ENCODE peak calls at places on chromosomes 5 and 9, in five cellular contexts. One of them, this sample, is unnamed. For H3K36me3 and H3K4me1, the result is how much of the 10 kb centered on the place peaks cover.

GRCh38 chr9:112174223-112174964 is 703 bp downstream of the SUSD1 start:
- DNase-seq in mucosa of descending colon: peak
- DNase-seq in fibroblast of lung: peak
- DNase-seq in HCT116: no peak
- DNase-seq in spleen: peak
- DNase-seq in this sample: peak

GRCh38 chr5:115415143-115415491 is 118.7 kb upstream of the CCDC112 start:
- DNase-seq in HCT116: peak
- DNase-seq in spleen: no peak
- DNase-seq in mucosa of descending colon: peak
- DNase-seq in fibroblast of lung: peak
- DNase-seq in this sample: peak

GRCh38 chr9:107749787-107750444 is 260.3 kb upstream of the KLF4 start:
- DNase-seq in HCT116: peak
- DNase-seq in spleen: peak
- DNase-seq in mucosa of descending colon: peak
- DNase-seq in fibroblast of lung: peak
- DNase-seq in this sample: peak

GRCh38 chr5:15320896-15321295 is 179.1 kb upstream of the FBXL7 start:
- DNase-seq in fibroblast of lung: no peak
- DNase-seq in spleen: no peak
- DNase-seq in mucosa of descending colon: no peak
- DNase-seq in HCT116: no peak
- DNase-seq in this sample: no peak

GRCh38 chr9:28853487-28853886 is 1280.2 kb upstream of the C9orf72 start:
- DNase-seq in HCT116: no peak
- DNase-seq in fibroblast of lung: no peak
- DNase-seq in mucosa of descending colon: no peak
- DNase-seq in spleen: no peak
- DNase-seq in this sample: no peak

GRCh38 chr5:90015584-90016018 is 394.0 kb downstream of the CETN3 start:
- DNase-seq in HCT116: no peak
- DNase-seq in spleen: no peak
- DNase-seq in fibroblast of lung: peak
- DNase-seq in mucosa of descending colon: no peak
- DNase-seq in this sample: no peak

GRCh38 chr9:29322240-29322639 is 1749.0 kb upstream of the C9orf72 start:
- DNase-seq in mucosa of descending colon: no peak
- DNase-seq in fibroblast of lung: no peak
- DNase-seq in HCT116: no peak
- DNase-seq in spleen: no peak
- DNase-seq in this sample: no peak

GRCh38 chr9:20640331-20641187 is 18.3 kb upstream of the MLLT3 start:
- DNase-seq in spleen: peak
- DNase-seq in fibroblast of lung: no peak
- DNase-seq in mucosa of descending colon: peak
- DNase-seq in HCT116: no peak
- DNase-seq in this sample: no peak

GRCh38 chr5:41598011-41598410 is 87.6 kb upstream of the PLCXD3 start:
- DNase-seq in HCT116: no peak
- DNase-seq in mucosa of descending colon: no peak
- DNase-seq in spleen: no peak
- DNase-seq in fibroblast of lung: no peak
- DNase-seq in this sample: no peak

GRCh38 chr5:322281-322941 is 897 bp downstream of the AHRR start:
- DNase-seq in fibroblast of lung: peak
- DNase-seq in spleen: no peak
- DNase-seq in HCT116: no peak
- DNase-seq in mucosa of descending colon: peak
- DNase-seq in this sample: peak

DNA sequence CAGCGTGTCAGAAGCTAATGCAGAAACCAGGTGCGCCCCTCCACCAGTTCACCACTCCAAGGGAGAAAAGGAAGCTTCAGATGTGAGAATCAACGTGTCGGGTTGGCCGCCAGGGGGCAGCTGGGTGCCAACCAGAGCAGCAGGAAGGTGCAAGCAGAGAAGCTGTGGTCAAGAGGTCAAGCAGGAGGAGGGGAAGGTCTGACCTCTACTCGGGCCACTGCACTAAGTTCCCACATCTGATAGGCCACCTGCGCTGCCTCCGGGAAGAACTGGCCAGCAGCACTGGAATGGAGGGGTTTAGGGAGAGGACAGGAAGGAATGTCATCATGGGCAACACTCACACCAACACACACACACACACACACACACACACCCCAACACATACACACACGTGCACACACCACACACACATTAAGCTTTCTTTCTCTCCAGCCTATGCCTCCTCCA is 31.4 kb downstream of the ANXA6 start:
- DNase-seq in HCT116: peak
- DNase-seq in spleen: peak
- DNase-seq in fibroblast of lung: peak
- DNase-seq in mucosa of descending colon: peak
- DNase-seq in this sample: peak
- H3K36me3 ChIP-seq in HCT116: under half
- H3K36me3 ChIP-seq in spleen: half or more
- H3K36me3 ChIP-seq in fibroblast of lung: half or more
- H3K36me3 ChIP-seq in mucosa of descending colon: under half
- H3K36me3 ChIP-seq in this sample: half or more

GRCh38 chr9:113590389-113590788 is 126.9 kb downstream of the RGS3 start:
- DNase-seq in spleen: no peak
- DNase-seq in HCT116: no peak
- DNase-seq in mucosa of descending colon: no peak
- DNase-seq in fibroblast of lung: no peak
- DNase-seq in this sample: no peak

GRCh38 chr9:113590991-113591898 is 127.7 kb downstream of the RGS3 start:
- DNase-seq in HCT116: no peak
- DNase-seq in fibroblast of lung: peak
- DNase-seq in mucosa of descending colon: no peak
- DNase-seq in spleen: peak
- DNase-seq in this sample: peak

GRCh38 chr9:113588936-113589335 is 125.4 kb downstream of the RGS3 start:
- DNase-seq in spleen: no peak
- DNase-seq in mucosa of descending colon: no peak
- DNase-seq in fibroblast of lung: no peak
- DNase-seq in HCT116: no peak
- DNase-seq in this sample: no peak

GRCh38 chr9:113589407-113589806 is 125.9 kb downstream of the RGS3 start:
- DNase-seq in spleen: peak
- DNase-seq in mucosa of descending colon: no peak
- DNase-seq in HCT116: no peak
- DNase-seq in fibroblast of lung: no peak
- DNase-seq in this sample: no peak

GRCh38 chr9:113589890-113590289 is 126.4 kb downstream of the RGS3 start:
- DNase-seq in spleen: peak
- DNase-seq in HCT116: no peak
- DNase-seq in fibroblast of lung: peak
- DNase-seq in mucosa of descending colon: no peak
- DNase-seq in this sample: no peak
- TF ChIP-seq CTCF in spleen: peak
- TF ChIP-seq CTCF in HCT116: peak
- TF ChIP-seq CTCF in fibroblast of lung: peak
- TF ChIP-seq CTCF in mucosa of descending colon: no peak
- TF ChIP-seq CTCF in this sample: peak

DNA sequence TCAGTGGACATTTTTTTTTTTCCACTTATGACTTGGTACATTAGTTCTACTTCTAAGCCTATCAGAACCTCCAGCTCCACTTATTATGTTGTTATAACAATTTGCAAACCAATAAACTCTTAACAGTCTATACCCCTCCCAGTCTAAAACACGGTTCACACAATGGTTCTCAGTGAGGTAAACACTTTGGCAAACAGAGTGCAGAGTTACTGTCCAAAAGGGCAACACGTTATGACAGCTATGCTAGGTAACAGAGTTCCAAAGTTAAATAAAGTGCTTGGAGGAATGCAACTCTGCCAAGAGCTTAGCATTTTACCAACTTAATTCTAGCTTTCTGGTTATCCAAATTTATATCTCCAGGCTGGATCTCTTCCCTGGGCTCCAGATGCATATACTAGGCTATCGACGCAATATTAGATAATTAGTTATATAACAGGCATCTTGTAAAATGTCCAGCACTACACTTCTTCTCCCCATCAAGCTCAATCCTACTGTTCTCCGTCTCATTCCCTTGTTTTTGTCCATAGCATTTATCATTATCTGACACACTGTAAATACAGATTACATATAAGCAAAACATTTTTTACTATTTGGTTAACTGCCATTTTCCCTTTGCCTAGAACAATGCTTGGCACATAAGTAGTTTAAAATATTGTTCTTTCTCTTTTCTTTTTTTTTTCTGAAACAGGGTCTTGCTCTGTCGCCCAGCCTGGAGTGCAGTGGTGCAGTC is 14.3 kb downstream of the FNBP1 start:
- DNase-seq in HCT116: no peak
- DNase-seq in mucosa of descending colon: no peak
- DNase-seq in spleen: no peak
- DNase-seq in fibroblast of lung: no peak
- DNase-seq in this sample: no peak
- H3K4me1 ChIP-seq in HCT116: under half
- H3K4me1 ChIP-seq in mucosa of descending colon: under half
- H3K4me1 ChIP-seq in spleen: half or more
- H3K4me1 ChIP-seq in fibroblast of lung: under half
- H3K4me1 ChIP-seq in this sample: under half

GRCh38 chr9:71719088-71719487 is 49.2 kb downstream of the CEMIP2 start:
- DNase-seq in HCT116: no peak
- DNase-seq in fibroblast of lung: no peak
- DNase-seq in mucosa of descending colon: no peak
- DNase-seq in spleen: no peak
- DNase-seq in this sample: no peak
- H3K36me3 ChIP-seq in HCT116: under half
- H3K36me3 ChIP-seq in fibroblast of lung: under half
- H3K36me3 ChIP-seq in mucosa of descending colon: under half
- H3K36me3 ChIP-seq in spleen: half or more
- H3K36me3 ChIP-seq in this sample: half or more

DNA sequence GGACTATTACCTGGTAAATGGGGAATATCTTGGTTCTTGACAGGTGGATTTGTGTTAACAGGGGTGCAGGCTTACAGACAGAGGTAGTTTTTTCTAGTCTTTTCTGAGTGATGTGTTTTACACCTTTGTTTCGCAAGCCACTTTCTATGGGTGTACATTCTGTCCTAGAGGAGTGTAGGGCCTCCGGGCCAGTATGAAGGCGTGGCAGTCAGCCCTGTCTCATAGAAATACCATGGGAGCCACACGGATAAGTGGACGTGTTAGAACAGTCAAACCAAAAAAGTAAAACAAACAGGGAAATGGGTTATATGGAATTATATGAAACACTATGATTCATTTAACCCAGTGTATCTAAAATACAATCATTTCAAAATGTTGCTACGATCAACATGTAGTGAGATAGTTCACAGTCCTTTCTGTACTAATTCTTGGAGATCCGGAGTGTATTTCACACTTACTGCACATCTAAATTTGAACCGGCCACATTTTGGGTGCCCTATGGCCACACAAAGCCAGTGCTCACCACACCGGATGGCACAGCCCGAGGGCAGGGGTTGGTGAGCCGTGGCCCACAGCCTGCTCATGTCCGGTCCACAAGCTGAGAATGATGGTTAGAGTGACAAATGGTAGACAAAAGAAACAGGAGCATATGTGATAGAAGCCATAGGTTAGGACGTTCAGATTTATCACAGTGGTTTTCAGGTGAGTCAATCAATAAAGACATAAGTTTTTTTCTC is 80.1 kb upstream of the IRX4 start:
- DNase-seq in mucosa of descending colon: no peak
- DNase-seq in spleen: no peak
- DNase-seq in HCT116: no peak
- DNase-seq in fibroblast of lung: no peak
- DNase-seq in this sample: no peak
- TF ChIP-seq CTCF in mucosa of descending colon: no peak
- TF ChIP-seq CTCF in spleen: no peak
- TF ChIP-seq CTCF in HCT116: no peak
- TF ChIP-seq CTCF in fibroblast of lung: no peak
- TF ChIP-seq CTCF in this sample: no peak

GRCh38 chr9:36874921-36875320 is 159.1 kb downstream of the PAX5 start:
- DNase-seq in spleen: peak
- DNase-seq in HCT116: no peak
- DNase-seq in fibroblast of lung: no peak
- DNase-seq in mucosa of descending colon: no peak
- DNase-seq in this sample: peak
- H3K4me1 ChIP-seq in spleen: under half
- H3K4me1 ChIP-seq in HCT116: under half
- H3K4me1 ChIP-seq in fibroblast of lung: under half
- H3K4me1 ChIP-seq in mucosa of descending colon: under half
- H3K4me1 ChIP-seq in this sample: under half

DNA sequence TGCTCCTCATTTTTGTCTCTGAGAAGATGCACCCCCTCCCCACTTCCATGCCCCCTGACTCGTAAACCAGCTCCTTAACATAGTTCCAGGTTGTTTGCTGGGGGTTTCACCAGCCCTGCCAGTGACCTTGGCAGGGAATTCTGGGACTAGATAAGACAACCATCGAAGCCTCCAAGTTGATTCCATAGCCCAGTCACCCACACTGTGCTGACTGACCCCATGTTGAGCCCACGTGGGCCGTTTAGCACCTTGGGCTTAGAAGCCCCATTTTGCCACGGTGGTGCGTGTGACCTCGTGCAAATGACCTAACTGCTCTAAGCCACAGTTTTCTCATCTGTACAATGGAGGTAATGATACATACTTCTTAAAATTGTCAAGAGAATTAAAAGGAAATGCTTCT is 24.6 kb downstream of the PSAT1 start:
- DNase-seq in HCT116: no peak
- DNase-seq in mucosa of descending colon: no peak
- DNase-seq in spleen: no peak
- DNase-seq in fibroblast of lung: no peak
- DNase-seq in this sample: no peak
- H3K36me3 ChIP-seq in HCT116: under half
- H3K36me3 ChIP-seq in mucosa of descending colon: under half
- H3K36me3 ChIP-seq in spleen: under half
- H3K36me3 ChIP-seq in fibroblast of lung: under half
- H3K36me3 ChIP-seq in this sample: under half

DNA sequence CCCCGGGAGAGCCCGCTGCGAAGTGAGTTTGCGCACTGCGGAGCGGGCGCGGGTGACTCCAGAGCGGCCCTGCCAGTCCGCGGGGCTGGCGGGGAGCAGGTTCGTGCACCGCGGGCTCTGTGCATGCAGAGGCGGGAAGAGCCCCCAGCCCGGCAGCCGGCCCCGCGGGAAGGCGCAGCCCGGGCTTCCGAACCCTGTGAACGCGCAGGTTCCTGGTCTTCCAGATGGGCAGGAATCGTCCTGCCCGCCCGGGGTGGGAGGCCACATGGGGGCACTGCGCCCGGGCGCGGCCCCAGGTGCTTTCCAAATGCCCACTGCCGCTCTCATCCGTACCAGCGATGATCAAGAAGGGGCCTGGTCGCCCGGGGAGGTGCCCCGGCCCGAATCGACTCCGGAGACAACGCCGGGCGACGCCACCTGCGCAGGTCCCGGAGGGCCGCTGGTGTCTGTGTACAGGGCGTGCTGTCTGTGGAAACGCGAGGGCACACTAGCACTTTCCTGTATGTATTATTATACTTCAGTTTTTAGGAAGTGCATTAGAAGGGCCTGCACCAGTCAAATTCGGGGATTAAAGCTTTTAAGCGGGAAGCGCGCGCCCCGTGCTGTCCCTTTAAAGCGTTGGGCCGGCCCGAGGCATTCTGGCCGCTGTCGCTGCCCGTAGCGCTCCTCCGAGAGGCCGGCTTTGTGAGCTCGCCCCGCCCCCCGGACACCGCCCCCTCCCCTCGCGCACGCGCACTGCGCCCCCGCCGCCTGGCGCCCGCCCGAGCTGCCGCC is at the start of gene WDR5:
- DNase-seq in fibroblast of lung: peak
- DNase-seq in spleen: peak
- DNase-seq in mucosa of descending colon: peak
- DNase-seq in HCT116: peak
- DNase-seq in this sample: peak
- TF ChIP-seq CTCF in fibroblast of lung: no peak
- TF ChIP-seq CTCF in spleen: peak
- TF ChIP-seq CTCF in mucosa of descending colon: no peak
- TF ChIP-seq CTCF in HCT116: no peak
- TF ChIP-seq CTCF in this sample: peak

This sample was measured in upper lobe of right lung.